ENCODE peak calls at places on chromosomes 16 and 17, in five cellular contexts. X is GM04504, D is lung microvascular endothelial cell, G is coronary artery, J is NCI-H2081 treated with DMSO at 0.1 percent for 48 hours. P is an unnamed sample.

GRCh38 chr17:63314766-63315165 is 131.3 kb downstream of the CYB561 start:
- DNase-seq in X (no peak), D (no peak), G (no peak), J (no peak), P (no peak)

GRCh38 chr17:31508310-31509094 is 117.0 kb downstream of the RAB11FIP4 start:
- DNase-seq in X (no peak), D (no peak), G (no peak), J (no peak), P (peak; percentile 84)

GRCh38 chr16:19578378-19578851 is 22.9 kb downstream of the VPS35L start:
- DNase-seq in X (no peak), D (no peak), G (no peak), J (no peak), P (no peak)

GRCh38 chr17:29109477-29110371 is 66.8 kb downstream of the PIPOX start:
- DNase-seq in X (no peak), D (no peak), G (no peak), J (no peak), P (no peak)

GRCh38 chr16:68310441-68311315 is at the start of the genes PRMT7 and SLC7A6OS:
- DNase-seq in X (peak; percentile 68), D (peak; percentile 93), G (peak; percentile 85), J (peak; percentile 19), P (peak; percentile 92)

GRCh38 chr16:69108069-69108904 is 2.8 kb downstream of the HAS3 start:
- DNase-seq in X (no peak), D (peak; percentile 28), G (no peak), J (no peak), P (no peak)

GRCh38 chr16:31696968-31697743 is 169.5 kb downstream of the AHSP start:
- DNase-seq in X (peak; percentile 23), D (peak; percentile 71), G (no peak), J (no peak), P (no peak)

GRCh38 chr17:37131064-37131463 is 182.3 kb downstream of the AATF start:
- DNase-seq in X (no peak), D (no peak), G (no peak), J (no peak), P (no peak)

GRCh38 chr16:49282690-49283375 is 1.2 kb upstream of the CBLN1 start:
- DNase-seq in X (no peak), D (no peak), G (no peak), J (no peak), P (no peak)

GRCh38 chr17:48478224-48479013 is 48.4 kb upstream of the SKAP1 start:
- DNase-seq in X (no peak), D (no peak), G (no peak), J (no peak), P (no peak)

GRCh38 chr16:65372171-65372570 is 250.3 kb upstream of the CDH11 start:
- DNase-seq in X (no peak), D (no peak), G (no peak), J (no peak), P (no peak)

GRCh38 chr16:81517630-81518438 is 73.2 kb downstream of the CMIP start:
- DNase-seq in X (peak; percentile 44), D (peak; percentile 46), G (no peak), J (no peak), P (no peak)

GRCh38 chr17:30323895-30324319 is 9.9 kb downstream of the TMIGD1 start:
- DNase-seq in X (no peak), D (no peak), G (no peak), J (no peak), P (no peak)

GRCh38 chr16:83772806-83773205 is 35.0 kb upstream of the HSBP1 start:
- DNase-seq in X (no peak), D (peak; percentile 31), G (no peak), J (no peak), P (no peak)

GRCh38 chr17:57954421-57955182 is 610 bp downstream of the CUEDC1 start:
- DNase-seq in X (no peak), D (peak; percentile 42), G (peak; percentile 91), J (peak; percentile 65), P (no peak)

GRCh38 chr17:48456584-48456983 is 26.6 kb upstream of the SKAP1 start:
- DNase-seq in X (no peak), D (no peak), G (no peak), J (no peak), P (no peak)

GRCh38 chr17:28447396-28447760 is 26.1 kb upstream of the SLC13A2 start:
- DNase-seq in X (no peak), D (no peak), G (no peak), J (no peak), P (no peak)

GRCh38 chr17:75074532-75074931 is 13.2 kb upstream of the SLC16A5 start:
- DNase-seq in X (no peak), D (no peak), G (no peak), J (no peak), P (no peak)

GRCh38 chr16:24758373-24758772 is 28.9 kb downstream of the TNRC6A start:
- DNase-seq in X (no peak), D (no peak), G (no peak), J (no peak), P (no peak)

GRCh38 chr16:278863-279366 is 1.5 kb upstream of the ARHGDIG start:
- DNase-seq in X (no peak), D (peak; percentile 44), G (no peak), J (no peak), P (peak; percentile 35)

GRCh38 chr17:21019976-21020575 is 22.7 kb downstream of the USP22 start:
- DNase-seq in X (no peak), D (peak; percentile 46), G (no peak), J (no peak), P (no peak)

GRCh38 chr16:81608515-81609209 is 164.1 kb downstream of the CMIP start:
- DNase-seq in X (no peak), D (no peak), G (no peak), J (no peak), P (no peak)

GRCh38 chr17:58534901-58535421 is 20.5 kb upstream of the MTMR4 start:
- DNase-seq in X (peak; percentile 29), D (no peak), G (no peak), J (no peak), P (no peak)

GRCh38 chr16:83946154-83946780 is 6.8 kb upstream of the OSGIN1 start:
- DNase-seq in X (no peak), D (no peak), G (no peak), J (no peak), P (no peak)

GRCh38 chr16:8958344-8958808 is 5.3 kb downstream of the USP7 start:
- DNase-seq in X (peak; percentile 43), D (peak; percentile 48), G (peak; percentile 77), J (no peak), P (no peak)

GRCh38 chr17:69223809-69224208 is 4.8 kb downstream of the ABCA10 start:
- DNase-seq in X (no peak), D (no peak), G (no peak), J (no peak), P (no peak)

GRCh38 chr16:50196736-50197135 is 43.6 kb downstream of the TENT4B start:
- DNase-seq in X (no peak), D (no peak), G (no peak), J (no peak), P (peak; percentile 45)

GRCh38 chr17:45164734-45165269 is 3.1 kb downstream of the HEXIM2 start:
- DNase-seq in X (no peak), D (no peak), G (no peak), J (no peak), P (no peak)

GRCh38 chr16:72172105-72173034 is at the start of gene PMFBP1:
- DNase-seq in X (peak; percentile 44), D (peak; percentile 70), G (no peak), J (no peak), P (no peak)

GRCh38 chr17:18318771-18319450 is 3.8 kb downstream of the SMCR8 start:
- DNase-seq in X (no peak), D (no peak), G (no peak), J (no peak), P (no peak)

GRCh38 chr16:84941916-84942315 is 69.4 kb downstream of the ZDHHC7 start:
- DNase-seq in X (peak; percentile 67), D (no peak), G (no peak), J (no peak), P (no peak)

GRCh38 chr16:11303405-11304138 is 22.4 kb upstream of the PRM1 start:
- DNase-seq in X (no peak), D (no peak), G (no peak), J (no peak), P (no peak)

GRCh38 chr17:65413390-65413789 is 148.1 kb downstream of the AXIN2 start:
- DNase-seq in X (no peak), D (no peak), G (no peak), J (no peak), P (no peak)

GRCh38 chr17:45334701-45335677 is 18.2 kb upstream of the MAP3K14 start:
- DNase-seq in X (no peak), D (no peak), G (peak; percentile 31), J (no peak), P (no peak)

GRCh38 chr17:82320140-82320840 is 2.9 kb upstream of the CD7 start:
- DNase-seq in X (no peak), D (no peak), G (no peak), J (no peak), P (no peak)

GRCh38 chr16:24668481-24669001 is 60.9 kb upstream of the TNRC6A start:
- DNase-seq in X (no peak), D (peak; percentile 83), G (no peak), J (no peak), P (no peak)

P was measured in stimulated activated naive CD4-positive, alpha-beta T cell.